ENCODE peak calls at places on chromosomes 11 and 22, in seven cellular contexts. O is skeletal muscle cell, F is lower lobe of right lung, B is RWPE2, N is tibial artery, E is HL-60, R is upper lobe of left lung. G is an unnamed sample.

GRCh38 chr11:69674267-69674885 is 777 bp downstream of the LTO1 start:
- DNase-seq in O (peak; percentile 49), F (no peak), B (no peak), N (no peak), E (peak; percentile 5), R (no peak), G (no peak)

GRCh38 chr11:82384308-82384707 is 349.4 kb downstream of the FAM181B start:
- DNase-seq in O (no peak), F (no peak), B (no peak), N (no peak), E (no peak), R (no peak), G (no peak)

GRCh38 chr11:101523634-101524260 is 60.1 kb downstream of the TRPC6 start:
- DNase-seq in O (no peak), F (no peak), B (no peak), N (no peak), E (no peak), R (no peak), G (no peak)

GRCh38 chr11:10390375-10390774 is 64.7 kb upstream of the AMPD3 start:
- DNase-seq in O (no peak), F (no peak), B (no peak), N (no peak), E (no peak), R (no peak), G (no peak)

GRCh38 chr22:16954060-16954403 is 54.0 kb downstream of the GAB4 start:
- DNase-seq in O (no peak), F (no peak), B (no peak), N (no peak), E (no peak), R (no peak), G (no peak)

GRCh38 chr11:115924744-115925567 is 420.7 kb upstream of the CADM1 start:
- DNase-seq in O (no peak), F (no peak), B (no peak), N (no peak), E (no peak), R (no peak), G (no peak)

GRCh38 chr22:17781319-17782031 is 7.2 kb upstream of the BID start:
- DNase-seq in O (peak; percentile 74), F (no peak), B (no peak), N (no peak), E (peak; percentile 69), R (peak; percentile 72), G (peak; percentile 57)

GRCh38 chr11:120057028-120057330 is 80.9 kb downstream of the TRIM29 start:
- DNase-seq in O (no peak), F (no peak), B (no peak), N (no peak), E (no peak), R (no peak), G (no peak)

GRCh38 chr11:58796333-58797049 is 48.0 kb downstream of the GLYATL2 start:
- DNase-seq in O (no peak), F (no peak), B (no peak), N (no peak), E (no peak), R (no peak), G (no peak)

GRCh38 chr11:10109836-10110235 is 184.2 kb downstream of the SBF2 start:
- DNase-seq in O (peak; percentile 72), F (no peak), B (no peak), N (no peak), E (no peak), R (no peak), G (no peak)

GRCh38 chr11:100629671-100630070 is 57.4 kb upstream of the ARHGAP42 start:
- DNase-seq in O (no peak), F (no peak), B (no peak), N (no peak), E (no peak), R (no peak), G (no peak)

GRCh38 chr22:29343313-29343805 is 27.9 kb upstream of the RASL10A start:
- DNase-seq in O (no peak), F (peak; percentile 75), B (no peak), N (no peak), E (no peak), R (peak; percentile 79), G (peak; percentile 92)

GRCh38 chr11:65880844-65881421 is 1.3 kb downstream of the CTSW start:
- DNase-seq in O (no peak), F (peak; percentile 34), B (peak; percentile 52), N (no peak), E (no peak), R (no peak), G (no peak)

GRCh38 chr11:88484873-88485621 is 147.5 kb upstream of the CTSC start:
- DNase-seq in O (no peak), F (peak; percentile 45), B (no peak), N (peak; percentile 19), E (peak; percentile 60), R (peak; percentile 39), G (peak; percentile 37)

GRCh38 chr22:37896181-37896592 is 9.9 kb upstream of the MICALL1 start:
- DNase-seq in O (no peak), F (no peak), B (no peak), N (no peak), E (peak; percentile 35), R (peak; percentile 58), G (no peak)

GRCh38 chr11:61037694-61038093 is 64.6 kb upstream of the CD5 start:
- DNase-seq in O (no peak), F (no peak), B (no peak), N (no peak), E (no peak), R (no peak), G (no peak)

GRCh38 chr22:39241632-39242388 is 3.0 kb downstream of the PDGFB start:
- DNase-seq in O (no peak), F (no peak), B (no peak), N (no peak), E (no peak), R (no peak), G (no peak)

GRCh38 chr22:39242389-39242808 is 2.4 kb downstream of the PDGFB start:
- DNase-seq in O (no peak), F (no peak), B (no peak), N (no peak), E (no peak), R (no peak), G (peak; percentile 62)

GRCh38 chr22:39242809-39243442 is 1.9 kb downstream of the PDGFB start:
- DNase-seq in O (no peak), F (no peak), B (no peak), N (no peak), E (no peak), R (no peak), G (no peak)

GRCh38 chr22:39239561-39240423 is 5.0 kb downstream of the PDGFB start:
- DNase-seq in O (no peak), F (peak; percentile 91), B (peak; percentile 94), N (no peak), E (no peak), R (peak; percentile 92), G (no peak)

DNA sequence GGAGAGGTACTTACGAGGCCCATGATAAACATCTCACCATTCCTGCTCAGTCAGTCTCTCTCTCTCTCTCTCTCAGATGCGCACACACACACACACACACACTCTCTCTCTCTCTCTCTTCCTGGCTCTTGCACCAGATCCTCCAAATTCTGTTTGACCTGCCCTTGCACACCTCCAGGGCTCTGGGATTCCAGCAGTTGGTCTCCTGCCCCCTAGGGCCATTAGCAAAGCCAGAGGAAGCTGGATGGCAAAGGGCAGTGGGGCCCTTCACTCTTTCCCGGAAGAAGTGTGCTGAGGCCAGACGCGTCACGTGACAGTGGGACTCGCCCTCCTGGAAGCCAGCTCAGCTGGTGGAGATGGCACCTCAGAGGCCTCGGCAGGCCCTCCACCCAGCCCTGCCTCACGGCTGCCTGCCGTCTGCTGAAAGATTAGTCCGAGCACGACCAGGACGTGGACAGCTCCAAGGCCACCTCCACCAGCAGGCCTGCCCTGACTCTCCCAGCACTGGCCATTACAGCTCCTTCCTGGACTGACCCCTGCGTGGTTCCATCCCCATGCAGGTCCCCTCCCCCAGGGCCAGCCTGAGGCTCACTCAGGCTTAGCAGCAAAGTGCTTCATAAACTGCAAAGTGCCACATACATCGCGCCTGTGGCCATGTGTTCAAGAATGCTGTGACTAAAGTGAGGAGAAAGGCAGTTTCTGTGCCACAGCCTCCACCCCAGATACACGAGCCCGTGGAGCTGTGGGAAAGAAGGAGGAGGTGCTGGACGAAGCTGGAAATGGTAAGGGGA is 3.7 kb downstream of the PDGFB start:
- DNase-seq in O (no peak), F (peak; percentile 73), B (no peak), N (peak; percentile 61), E (no peak), R (peak; percentile 77), G (no peak)
- H3K4me3 ChIP-seq in O (no peak overlapping the region), F (peak overlapping the region; percentile 72), B (no peak overlapping the region), N (no peak overlapping the region), E (no peak overlapping the region), R (peak overlapping the region; percentile 64), G (no peak overlapping the region)

DNA sequence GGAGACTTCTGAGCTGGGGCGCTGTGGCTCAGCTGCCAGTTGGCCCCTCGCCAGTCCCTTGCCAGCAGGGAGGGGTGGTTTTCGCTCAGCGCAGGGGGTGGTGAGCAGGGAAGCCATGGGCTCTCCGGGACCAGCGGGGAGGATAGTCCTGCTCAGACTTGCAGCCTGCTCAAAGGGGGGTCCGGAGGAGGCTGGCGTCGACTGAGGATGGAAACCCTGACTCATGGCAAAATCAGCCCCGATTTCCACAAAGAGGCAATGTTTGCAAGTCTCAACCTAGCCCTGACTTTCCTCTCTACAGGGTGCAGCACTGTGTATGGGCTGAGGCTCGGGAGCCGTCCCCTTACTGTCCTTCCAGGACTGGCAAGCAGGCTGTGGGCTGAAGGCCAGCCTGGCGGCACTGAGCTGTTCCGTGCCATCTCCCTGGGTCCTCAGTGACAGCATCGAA is 35.1 kb downstream of the FBLN1 start:
- DNase-seq in O (no peak), F (no peak), B (peak; percentile 99), N (peak; percentile 78), E (no peak), R (no peak), G (peak; percentile 66)
- H3K4me3 ChIP-seq in O (no peak overlapping the region), F (no peak overlapping the region), B (no peak overlapping the region), N (peak overlapping the region; percentile 26), E (no peak overlapping the region), R (no peak overlapping the region), G (no peak overlapping the region)

GRCh38 chr11:122198291-122198983 is 82.4 kb upstream of the BLID start:
- DNase-seq in O (no peak), F (no peak), B (no peak), N (no peak), E (no peak), R (no peak), G (no peak)

GRCh38 chr11:122197055-122197987 is 81.3 kb upstream of the BLID start:
- DNase-seq in O (peak; percentile 96), F (no peak), B (peak; percentile 84), N (peak; percentile 83), E (no peak), R (no peak), G (no peak)

GRCh38 chr11:122202161-122202950 is 86.3 kb upstream of the BLID start:
- DNase-seq in O (peak; percentile 62), F (no peak), B (no peak), N (no peak), E (no peak), R (no peak), G (peak; percentile 16)

GRCh38 chr11:122201126-122201525 is 85.1 kb upstream of the BLID start:
- DNase-seq in O (no peak), F (no peak), B (no peak), N (no peak), E (no peak), R (no peak), G (no peak)

GRCh38 chr11:122199661-122200060 is 83.6 kb upstream of the BLID start:
- DNase-seq in O (peak; percentile 66), F (no peak), B (no peak), N (no peak), E (no peak), R (no peak), G (no peak)
- H3K4me3 ChIP-seq in O (no peak overlapping the region), F (no peak overlapping the region), B (no peak overlapping the region), N (no peak overlapping the region), E (no peak overlapping the region), R (no peak overlapping the region), G (no peak overlapping the region)

GRCh38 chr22:45612451-45612901 is 59.2 kb upstream of the ATXN10 start:
- DNase-seq in O (peak; percentile 85), F (peak; percentile 49), B (no peak), N (peak; percentile 72), E (peak; percentile 77), R (peak; percentile 34), G (no peak)
- H3K4me3 ChIP-seq in O (peak overlapping the region; percentile 27), F (peak overlapping the region; percentile 14), B (no peak overlapping the region), N (peak overlapping the region; percentile 34), E (no peak overlapping the region), R (no peak overlapping the region), G (no peak overlapping the region)

G was measured in SK-N-SH.